ENCODE peak calls at places on chromosomes 5 and 9, in six cellular contexts. S, H, N, E, P and F are unnamed samples. For H3K27me3, the result is how much of the 10 kb centered on the place peaks cover.

GRCh38 chr9:136629879-136630661 is 32.6 kb upstream of the EGFL7 start:
- DNase-seq in P (peak), H (peak), S (no peak), E (peak), N (no peak), F (peak)

GRCh38 chr9:80995759-80996158 is 693.6 kb downstream of the TLE1 start:
- DNase-seq in N (no peak), S (no peak), P (no peak), H (no peak), E (no peak), F (no peak)

GRCh38 chr5:119451561-119451960 is 736 bp upstream of the HSD17B4 start:
- DNase-seq in E (no peak), H (no peak), S (no peak), N (no peak), P (peak), F (no peak)

GRCh38 chr5:80186634-80187033 is 69.2 kb downstream of the SERINC5 start:
- DNase-seq in H (peak), N (no peak), E (no peak), S (no peak), P (no peak), F (no peak)

GRCh38 chr5:2158767-2159166 is 276.0 kb upstream of the IRX4 start:
- DNase-seq in E (peak), H (no peak), N (no peak), S (no peak), P (no peak), F (no peak)

GRCh38 chr9:132381966-132382541 is 24.6 kb downstream of the TTF1 start:
- DNase-seq in E (no peak), P (no peak), S (peak), N (no peak), H (no peak), F (peak)

GRCh38 chr9:77876091-77876490 is 155.5 kb downstream of the GNAQ start:
- DNase-seq in E (no peak), H (no peak), N (no peak), S (no peak), P (peak), F (no peak)

GRCh38 chr5:1321576-1321975 is 23.3 kb downstream of the CLPTM1L start:
- DNase-seq in N (no peak), S (no peak), P (no peak), H (no peak), E (peak), F (peak)

GRCh38 chr5:81980160-81980559 is 8.3 kb downstream of the ATG10 start:
- DNase-seq in H (no peak), P (peak), S (no peak), N (no peak), E (no peak), F (no peak)

GRCh38 chr9:93950619-93951601 is 4.2 kb downstream of the BARX1 start:
- DNase-seq in S (peak), N (no peak), H (peak), P (peak), E (no peak), F (no peak)

GRCh38 chr5:145347026-145347616 is 488.0 kb downstream of the PRELID2 start:
- DNase-seq in N (no peak), P (peak), E (no peak), H (no peak), S (no peak), F (no peak)

GRCh38 chr5:636951-637350 is 24.8 kb downstream of the CEP72 start:
- DNase-seq in S (no peak), E (peak), P (no peak), N (no peak), H (no peak), F (peak)

GRCh38 chr5:109399092-109399759 is 10.5 kb downstream of the PJA2 start:
- DNase-seq in H (no peak), N (no peak), S (no peak), E (no peak), P (no peak), F (no peak)

GRCh38 chr5:108382784-108383358 is 973 bp upstream of the FBXL17 start:
- DNase-seq in N (no peak), P (peak), S (peak), H (peak), E (no peak), F (no peak)

GRCh38 chr5:127068771-127069330 is 4.5 kb downstream of the C5orf63 start:
- DNase-seq in H (no peak), N (no peak), E (no peak), S (no peak), P (no peak), F (no peak)

GRCh38 chr5:38540348-38540747 is 16.1 kb downstream of the LIFR start:
- DNase-seq in S (no peak), N (no peak), H (no peak), E (no peak), P (no peak), F (no peak)

GRCh38 chr5:113182658-113183344 is 206.2 kb downstream of the DCP2 start:
- DNase-seq in P (no peak), E (no peak), N (no peak), H (no peak), S (no peak), F (no peak)

GRCh38 chr9:134340475-134341186 is 14.4 kb downstream of the RXRA start:
- DNase-seq in P (no peak), H (no peak), E (no peak), S (no peak), N (no peak), F (no peak)

GRCh38 chr9:95457769-95458168 is 59.0 kb downstream of the PTCH1 start:
- DNase-seq in P (no peak), E (no peak), H (no peak), N (no peak), S (no peak), F (no peak)

GRCh38 chr5:142753114-142753764 is 16.9 kb upstream of the ARHGAP26 start:
- DNase-seq in E (peak), P (no peak), S (peak), H (peak), N (no peak), F (no peak)

GRCh38 chr9:89667730-89668129 is 62.9 kb downstream of the GADD45G start:
- DNase-seq in N (no peak), P (no peak), H (peak), S (peak), E (no peak), F (no peak)

GRCh38 chr5:95272530-95272929 is 12.4 kb downstream of the MCTP1 start:
- DNase-seq in N (no peak), S (no peak), E (no peak), H (no peak), P (no peak), F (no peak)

GRCh38 chr9:76379494-76379893 is 14.7 kb downstream of the RFK start:
- DNase-seq in N (no peak), H (no peak), S (no peak), P (no peak), E (no peak), F (no peak)

GRCh38 chr9:121750715-121751623 is 99.5 kb downstream of the DAB2IP start:
- DNase-seq in N (no peak), E (no peak), H (no peak), P (no peak), S (peak), F (no peak)

GRCh38 chr5:174503461-174504265 is 220.7 kb upstream of the MSX2 start:
- DNase-seq in P (no peak), H (peak), E (no peak), N (peak), S (peak), F (no peak)

GRCh38 chr9:34545497-34545896 is 22.7 kb upstream of the ENHO start:
- DNase-seq in E (no peak), P (no peak), S (no peak), N (no peak), H (no peak), F (no peak)

GRCh38 chr9:110583237-110583636 is 3.7 kb upstream of the SVEP1 start:
- DNase-seq in N (no peak), E (no peak), P (no peak), S (no peak), H (no peak), F (no peak)

GRCh38 chr9:117616436-117616835 is 87.8 kb upstream of the TLR4 start:
- DNase-seq in N (no peak), P (no peak), H (no peak), S (no peak), E (no peak), F (no peak)

GRCh38 chr5:105503950-105504349 is 1941.4 kb upstream of the NUDT12 start:
- DNase-seq in E (no peak), S (no peak), P (no peak), H (no peak), N (no peak), F (no peak)

GRCh38 chr5:108381034-108381954 is 604 bp downstream of the FBXL17 start:
- DNase-seq in E (peak), H (peak), N (no peak), S (peak), P (peak), F (peak)

GRCh38 chr5:72167790-72168189 is 60.5 kb downstream of the MAP1B start:
- DNase-seq in E (no peak), S (no peak), N (no peak), P (no peak), H (no peak), F (no peak)

GRCh38 chr5:72163349-72163983 is 56.2 kb downstream of the MAP1B start:
- DNase-seq in P (no peak), N (no peak), H (no peak), E (no peak), S (no peak), F (no peak)

GRCh38 chr5:72167257-72167656 is 60.0 kb downstream of the MAP1B start:
- DNase-seq in S (no peak), P (no peak), E (no peak), N (no peak), H (no peak), F (no peak)

GRCh38 chr5:72170101-72170500 is 62.8 kb downstream of the MAP1B start:
- DNase-seq in N (no peak), E (no peak), S (no peak), H (no peak), P (no peak), F (no peak)

DNA sequence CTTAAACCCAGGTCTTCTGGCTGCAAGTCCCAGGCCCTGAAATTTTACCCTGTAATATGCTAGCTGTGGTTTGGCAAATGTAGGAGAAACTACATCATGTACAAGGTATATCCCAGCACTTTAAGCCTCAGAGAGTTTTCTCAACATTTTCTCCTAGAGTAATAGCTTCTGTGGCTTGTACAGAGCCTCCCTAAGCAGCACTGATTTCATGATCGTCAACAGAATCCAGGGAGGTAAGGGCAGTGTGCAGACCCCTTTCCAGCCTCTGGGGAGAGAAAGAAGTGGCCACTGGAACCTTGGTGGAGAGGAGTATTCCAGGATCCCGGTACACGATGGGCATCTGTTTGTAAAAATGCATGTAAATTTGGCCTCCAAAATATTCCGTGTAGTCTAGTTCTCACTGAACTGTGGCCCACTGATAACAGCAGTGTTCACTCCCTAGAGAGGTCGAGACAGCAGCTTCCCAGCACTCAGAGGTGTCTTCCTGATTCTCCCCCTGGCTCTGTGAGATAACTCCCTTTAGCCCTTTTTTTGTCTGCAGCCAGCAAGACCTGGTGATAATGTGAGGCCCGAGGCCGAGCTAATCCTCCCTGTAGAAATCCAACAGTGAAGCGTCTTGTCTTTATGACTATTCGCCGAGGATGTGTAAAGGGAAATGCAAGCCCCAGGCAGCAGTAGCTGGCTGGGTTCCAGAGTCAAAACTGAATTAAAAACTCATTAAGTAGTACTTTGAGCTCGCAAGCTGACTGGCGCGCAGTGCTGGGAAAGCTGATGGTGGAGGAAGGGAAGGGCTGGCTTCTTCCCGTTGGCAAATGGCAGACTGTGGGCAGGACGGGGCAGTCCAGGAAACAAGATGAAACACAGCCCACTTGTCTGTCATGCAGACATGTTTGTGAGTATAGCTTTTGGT is 59.0 kb downstream of the MAP1B start:
- DNase-seq in P (peak), E (peak), N (no peak), H (no peak), S (peak), F (no peak)
- H3K4me3 ChIP-seq in P (peak), E (peak), N (no peak), H (no peak), S (no peak), F (no peak)

DNA sequence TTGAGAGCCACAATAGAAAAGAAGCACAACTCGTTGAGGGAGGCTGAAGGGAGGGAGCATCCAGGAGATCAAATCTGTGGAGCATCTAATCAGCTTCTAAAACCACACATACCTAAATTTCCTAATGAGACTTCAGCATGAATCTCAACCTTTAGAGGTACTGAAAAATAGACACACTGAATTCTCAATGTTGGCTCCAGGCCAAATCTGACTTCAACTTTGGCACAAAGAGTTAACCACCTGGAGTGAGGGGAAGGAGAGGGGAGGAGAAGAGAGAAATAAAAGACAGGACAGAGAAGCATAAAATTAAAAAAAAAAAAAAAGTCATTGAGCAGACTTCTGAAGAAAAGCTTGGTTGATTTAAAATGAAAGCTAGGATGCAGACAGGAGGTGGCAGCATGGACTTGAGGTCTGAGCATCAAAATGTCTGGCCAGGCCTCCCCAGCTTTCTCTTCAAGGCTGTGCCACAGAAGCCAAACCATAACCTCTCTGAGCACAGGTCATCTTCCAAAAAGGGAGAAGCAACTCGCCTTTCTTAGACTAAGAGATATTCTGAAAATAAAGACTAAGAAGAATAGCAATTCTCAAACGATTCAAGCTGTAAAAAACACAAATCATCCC is 205.6 kb downstream of the DENND1A start:
- DNase-seq in S (no peak), E (no peak), P (peak), H (no peak), N (no peak), F (no peak)
- TF ChIP-seq POLR2AphosphoS5 in S (no peak), E (no peak), P (no peak), H (no peak), N (no peak), F (no peak)

GRCh38 chr5:157506981-157507780 is 47.2 kb downstream of the NIPAL4 start:
- DNase-seq in E (no peak), S (no peak), H (peak), P (no peak), N (no peak), F (no peak)
- H3K27me3 ChIP-seq in E (under half), S (under half), H (under half), P (under half), N (under half), F (under half)

GRCh38 chr9:129664664-129665007 is 811 bp upstream of the PRRX2 start:
- DNase-seq in E (no peak), H (no peak), N (no peak), S (no peak), P (peak), F (no peak)
- H3K4me3 ChIP-seq in E (peak), H (no peak), N (no peak), S (no peak), P (peak), F (peak)

GRCh38 chr5:139634028-139634325 is 14.2 kb upstream of the CXXC5 start:
- DNase-seq in E (no peak), N (no peak), S (no peak), P (no peak), H (no peak), F (peak)

GRCh38 chr5:139635191-139635590 is 13.0 kb upstream of the CXXC5 start:
- DNase-seq in H (no peak), P (no peak), N (no peak), S (no peak), E (no peak), F (peak)

GRCh38 chr5:139633295-139634027 is 14.7 kb upstream of the CXXC5 start:
- DNase-seq in P (peak), S (peak), N (peak), H (peak), E (peak), F (peak)

GRCh38 chr5:139635606-139636206 is 12.4 kb upstream of the CXXC5 start:
- DNase-seq in N (no peak), S (no peak), E (peak), P (peak), H (peak), F (peak)

DNA sequence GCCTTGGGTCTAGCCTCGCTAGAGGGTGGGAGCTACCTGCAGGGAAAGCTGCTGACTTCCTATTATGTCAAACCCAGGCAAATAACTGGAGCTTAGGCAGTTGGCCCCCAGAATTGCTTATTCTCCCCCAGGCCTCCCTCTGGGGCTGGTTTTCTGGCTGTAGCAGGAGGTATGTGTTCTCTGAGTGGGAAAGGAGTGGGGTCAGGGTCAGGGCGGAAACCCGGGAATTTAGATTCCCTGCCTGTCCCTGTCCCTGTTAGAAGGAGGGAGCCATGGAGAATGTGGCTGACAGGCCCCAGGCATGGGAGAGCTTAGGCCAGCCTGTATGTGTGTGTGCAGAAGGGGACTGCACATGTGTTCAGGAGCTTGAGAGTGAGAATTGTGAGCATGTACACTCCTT is 13.6 kb upstream of the CXXC5 start:
- DNase-seq in S (no peak), H (no peak), P (no peak), N (no peak), E (no peak), F (peak)
- TF ChIP-seq POLR2AphosphoS5 in S (no peak), H (no peak), P (no peak), N (no peak), E (no peak), F (no peak)

GRCh38 chr5:141647851-141648250 is 3.4 kb downstream of the FCHSD1 start:
- DNase-seq in H (no peak), E (no peak), N (no peak), P (no peak), S (no peak), F (no peak)
- H3K27me3 ChIP-seq in H (under half), E (under half), N (under half), P (under half), S (under half), F (under half)